ENCODE peak calls at places on chromosomes 13 and 19, in four cellular contexts. K is epithelial cell of esophagus, V is GM13977, M is RWPE1. T is an unnamed sample.

GRCh38 chr19:47540748-47541147 is 25.9 kb upstream of the NAPA start:
- DNase-seq in K (peak), V (no peak), M (no peak), T (no peak)

GRCh38 chr13:95833713-95834112 is 156.8 kb downstream of the DNAJC3 start:
- DNase-seq in K (peak), V (no peak), M (peak), T (no peak)

GRCh38 chr13:112903606-112904195 is 65.3 kb upstream of the MCF2L start:
- DNase-seq in K (no peak), V (no peak), M (no peak), T (no peak)

GRCh38 chr19:19657397-19657783 is 6.1 kb downstream of the ATP13A1 start:
- DNase-seq in K (no peak), V (no peak), M (no peak), T (no peak)

GRCh38 chr13:113641426-113641825 is 16.6 kb downstream of the ATP4B start:
- DNase-seq in K (no peak), V (no peak), M (no peak), T (no peak)

GRCh38 chr13:77429320-77430142 is 102.6 kb upstream of the MYCBP2 start:
- DNase-seq in K (peak), V (peak), M (no peak), T (no peak)

GRCh38 chr19:40284501-40285352 is at the start of gene AKT2:
- DNase-seq in K (no peak), V (peak), M (no peak), T (peak)

GRCh38 chr13:104008571-104009435 is 942.6 kb upstream of the SLC10A2 start:
- DNase-seq in K (peak), V (no peak), M (no peak), T (no peak)

GRCh38 chr13:31627097-31627496 is 112.2 kb upstream of the RXFP2 start:
- DNase-seq in K (no peak), V (no peak), M (no peak), T (no peak)

GRCh38 chr19:920051-920857 is 3.1 kb downstream of the KISS1R start:
- DNase-seq in K (peak), V (peak), M (no peak), T (no peak)

GRCh38 chr19:4206818-4207484 is 22.4 kb upstream of the EBI3 start:
- DNase-seq in K (no peak), V (no peak), M (no peak), T (no peak)

GRCh38 chr19:4213116-4213515 is 16.2 kb upstream of the EBI3 start:
- DNase-seq in K (no peak), V (no peak), M (no peak), T (no peak)

GRCh38 chr19:4210166-4210731 is 19.1 kb upstream of the EBI3 start:
- DNase-seq in K (no peak), V (no peak), M (no peak), T (no peak)

DNA sequence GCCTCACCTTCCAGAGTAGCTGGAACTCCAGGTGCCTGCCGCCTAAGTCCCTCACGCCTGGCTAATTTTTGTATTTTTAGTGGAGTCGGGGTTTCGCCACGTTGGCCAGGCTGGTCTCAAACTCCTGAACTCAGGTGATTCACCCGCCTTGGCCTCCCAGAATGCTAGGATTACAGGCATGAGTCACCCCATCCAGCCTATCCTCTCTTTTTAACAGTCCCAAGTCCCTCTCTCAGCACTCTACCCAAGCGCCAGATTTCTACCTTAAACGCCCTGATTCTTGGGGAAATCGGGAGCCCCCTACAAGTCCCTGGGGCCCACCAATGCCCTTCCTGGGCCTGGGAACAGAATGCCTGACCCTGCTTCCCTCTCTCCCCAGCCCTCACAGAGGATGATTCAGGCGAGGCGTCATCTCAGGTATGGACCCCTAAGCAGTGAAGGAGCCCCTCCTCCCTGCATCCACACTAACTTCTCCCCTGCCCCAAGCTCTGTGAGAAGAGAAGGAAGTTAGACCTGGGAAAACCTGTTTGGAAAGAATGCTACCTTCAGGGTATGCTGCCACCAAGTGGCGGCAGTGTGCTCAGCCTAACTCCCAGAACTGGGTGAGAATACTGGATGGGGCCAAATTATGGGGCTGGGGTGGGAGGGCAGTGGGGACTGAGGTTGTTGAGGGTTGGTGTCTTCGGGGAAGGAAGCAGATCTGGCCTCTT is 20.8 kb upstream of the EBI3 start:
- DNase-seq in K (peak), V (peak), M (no peak), T (no peak)
- TF ChIP-seq CTCF in K (peak), V (peak), M (no peak), T (peak)

GRCh38 chr13:36476661-36477060 is 44.4 kb downstream of the CCNA1 start:
- DNase-seq in K (no peak), V (no peak), M (no peak), T (no peak)

GRCh38 chr13:36480726-36481485 is 48.6 kb downstream of the CCNA1 start:
- DNase-seq in K (no peak), V (no peak), M (no peak), T (no peak)

DNA sequence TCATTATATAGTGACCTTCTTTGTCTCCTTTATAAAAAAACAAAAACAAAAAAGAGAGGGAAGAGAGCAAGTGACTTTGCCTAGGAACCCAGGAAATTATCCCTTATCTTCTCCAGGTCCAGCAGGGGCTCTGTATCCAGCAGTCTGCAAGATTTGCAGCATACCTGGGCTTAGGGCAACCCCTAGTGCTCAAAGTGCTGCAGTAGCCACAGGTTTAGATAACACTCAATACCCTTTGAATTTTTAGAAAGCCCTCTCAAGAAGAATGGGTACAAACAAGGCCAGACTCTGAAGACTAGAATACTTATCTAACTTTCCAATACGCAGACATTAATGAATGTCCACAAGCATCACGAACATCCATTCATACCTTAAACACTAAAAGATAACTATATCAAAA is 43.2 kb downstream of the CCNA1 start:
- DNase-seq in K (peak), V (no peak), M (peak), T (no peak)
- TF ChIP-seq CTCF in K (peak), V (no peak), M (no peak), T (no peak)

GRCh38 chr13:36992362-36992761 is 6.8 kb downstream of the ALG5 start:
- DNase-seq in K (no peak), V (no peak), M (no peak), T (no peak)
- TF ChIP-seq CTCF in K (no peak), V (no peak), M (no peak), T (no peak)

DNA sequence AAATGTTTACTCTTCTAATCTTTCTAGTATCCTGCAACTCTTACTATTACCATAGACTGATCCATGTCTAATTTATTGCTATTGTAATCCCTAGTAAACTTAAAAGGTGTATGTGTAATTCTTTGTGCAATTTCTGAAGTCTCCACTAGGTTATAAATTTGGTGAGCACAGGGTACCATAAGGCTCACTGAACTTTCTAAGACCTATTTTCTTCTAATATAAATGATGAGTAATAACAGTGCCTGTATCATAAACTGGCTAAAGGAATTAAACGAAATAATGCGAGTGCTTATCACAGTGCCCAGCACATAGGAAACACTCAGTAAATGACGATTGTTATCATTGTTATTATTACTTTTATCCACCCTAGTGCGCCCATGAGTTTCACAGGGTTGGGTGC is 119.1 kb downstream of the KLF12 start:
- DNase-seq in K (peak), V (no peak), M (peak), T (no peak)
- TF ChIP-seq CTCF in K (peak), V (no peak), M (no peak), T (peak)

DNA sequence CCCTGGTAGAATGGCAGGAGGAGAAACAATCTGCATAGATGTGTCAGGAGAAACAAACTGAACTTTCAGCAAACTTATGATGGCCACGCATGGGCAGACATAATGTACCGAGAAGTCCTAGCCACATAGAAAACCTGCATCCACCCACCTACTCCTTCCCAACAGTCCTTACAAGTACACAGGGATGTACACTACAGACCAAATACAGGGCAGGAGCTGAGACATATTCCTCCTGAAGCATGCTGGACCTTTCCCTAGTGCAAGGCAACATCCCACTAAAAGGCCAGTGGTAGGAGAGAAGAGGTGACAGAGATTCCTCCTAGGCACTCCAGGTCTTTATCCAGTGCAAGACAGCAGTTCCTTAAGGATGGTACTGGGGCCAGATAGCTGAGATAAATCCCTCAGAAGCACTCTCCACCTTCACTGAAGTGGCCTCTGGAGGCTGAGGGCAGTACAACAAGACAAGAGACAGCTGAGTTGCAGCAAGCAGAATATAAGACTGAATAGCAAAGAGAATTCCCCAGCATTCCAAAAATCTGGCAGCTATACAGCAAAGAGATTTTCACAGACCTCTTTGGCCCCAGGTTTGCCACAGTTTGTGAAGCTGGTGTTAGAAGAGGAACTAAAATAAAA is 18.3 kb downstream of the VWA8 start:
- DNase-seq in K (peak), V (no peak), M (peak), T (no peak)
- TF ChIP-seq CTCF in K (peak), V (peak), M (no peak), T (peak)

GRCh38 chr19:5664515-5664914 is 15.8 kb downstream of the MICOS13 start:
- DNase-seq in K (no peak), V (no peak), M (no peak), T (no peak)

GRCh38 chr19:5666921-5667610 is 13.2 kb downstream of the MICOS13 start:
- DNase-seq in K (no peak), V (no peak), M (no peak), T (no peak)

GRCh38 chr19:5663904-5664303 is 16.4 kb downstream of the MICOS13 start:
- DNase-seq in K (no peak), V (no peak), M (no peak), T (no peak)

GRCh38 chr19:5667751-5668271 is 12.5 kb downstream of the MICOS13 start:
- DNase-seq in K (no peak), V (no peak), M (no peak), T (no peak)

GRCh38 chr19:5665781-5666513 is 14.4 kb downstream of the MICOS13 start:
- DNase-seq in K (peak), V (peak), M (no peak), T (no peak)
- TF ChIP-seq CTCF in K (no peak), V (peak), M (no peak), T (no peak)

GRCh38 chr19:1923319-1923718 is 17.7 kb upstream of the CSNK1G2 start:
- DNase-seq in K (no peak), V (peak), M (no peak), T (no peak)
- TF ChIP-seq CTCF in K (no peak), V (no peak), M (no peak), T (no peak)

GRCh38 chr13:23696610-23697009 is 126.4 kb downstream of the TNFRSF19 start:
- DNase-seq in K (no peak), V (no peak), M (no peak), T (no peak)
- TF ChIP-seq CTCF in K (no peak), V (no peak), M (no peak), T (no peak)

GRCh38 chr13:60617863-60618733 is 221.1 kb downstream of the TDRD3 start:
- DNase-seq in K (peak), V (no peak), M (peak), T (no peak)
- TF ChIP-seq CTCF in K (peak), V (peak), M (no peak), T (peak)

DNA sequence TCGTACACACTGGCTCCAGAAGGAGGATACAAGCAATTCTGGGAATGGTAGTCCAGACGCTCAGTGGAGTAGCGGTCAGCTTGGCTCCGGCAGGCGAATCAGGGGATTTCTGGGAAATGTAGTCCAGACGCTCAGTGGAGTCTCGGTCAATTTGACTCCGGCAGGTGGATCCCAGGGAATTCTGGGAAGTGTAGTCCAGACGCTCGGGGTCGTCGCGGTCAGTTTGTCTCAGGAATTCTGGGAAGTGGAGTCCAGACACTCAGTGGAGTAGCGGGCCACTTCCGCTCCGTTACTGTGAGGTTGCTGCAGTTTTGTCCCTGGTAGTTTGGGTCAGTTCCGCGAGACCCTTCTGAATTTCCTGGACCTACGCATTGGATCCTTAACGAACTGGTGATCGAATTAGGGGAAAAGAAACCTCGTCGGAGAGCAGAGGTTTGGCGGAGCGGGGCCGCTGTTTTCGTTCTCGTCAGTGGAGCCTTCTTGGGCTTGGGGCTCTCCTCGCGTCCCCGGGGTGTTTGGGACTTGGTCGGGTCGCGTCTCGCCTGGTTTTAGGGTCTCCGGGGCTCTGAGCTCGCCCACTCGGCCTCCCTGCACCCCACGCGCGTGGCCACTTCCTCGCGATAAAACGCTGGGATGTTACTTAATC is at the start of gene ZNF225:
- DNase-seq in K (peak), V (peak), M (peak), T (peak)
- TF ChIP-seq CTCF in K (peak), V (no peak), M (no peak), T (peak)